ENCODE peak calls at places on chromosome 16, in seven cellular contexts. H is body of pancreas, D is choroid plexus epithelial cell, V is fibroblast of pulmonary artery, S is fibroblast of lung, B is natural killer cell, R is colonic mucosa. N is an unnamed sample.

GRCh38 chr16:56558024-56558747 is 6.7 kb upstream of the MT4 start:
- DNase-seq in H (peak), D (peak), V (peak), S (peak), B (no peak), R (no peak), N (no peak)

GRCh38 chr16:71498031-71498430 is 8.9 kb upstream of the ZNF19 start:
- DNase-seq in H (no peak), D (no peak), V (no peak), S (no peak), B (no peak), R (no peak), N (no peak)

GRCh38 chr16:87417511-87417910 is 25.4 kb downstream of the MAP1LC3B start:
- DNase-seq in H (no peak), D (no peak), V (no peak), S (no peak), B (no peak), R (no peak), N (no peak)

GRCh38 chr16:17963185-17963836 is 373.2 kb downstream of the NPIPA8 start:
- DNase-seq in H (no peak), D (no peak), V (no peak), S (no peak), B (no peak), R (no peak), N (no peak)

GRCh38 chr16:49557070-49557446 is 183.5 kb downstream of the C16orf78 start:
- DNase-seq in H (no peak), D (no peak), V (no peak), S (no peak), B (no peak), R (no peak), N (no peak)

GRCh38 chr16:24094660-24095059 is 161.5 kb upstream of the CACNG3 start:
- DNase-seq in H (no peak), D (no peak), V (no peak), S (no peak), B (no peak), R (no peak), N (no peak)

GRCh38 chr16:72819345-72819744 is 228.6 kb downstream of the ZFHX3 start:
- DNase-seq in H (no peak), D (peak), V (peak), S (peak), B (no peak), R (no peak), N (no peak)

GRCh38 chr16:10178079-10178478 is 4.1 kb downstream of the GRIN2A start:
- DNase-seq in H (no peak), D (no peak), V (no peak), S (no peak), B (no peak), R (no peak), N (peak)

GRCh38 chr16:58025351-58026138 is at the start of gene MMP15:
- DNase-seq in H (peak), D (peak), V (peak), S (peak), B (peak), R (peak), N (peak)

GRCh38 chr16:565420-566330 is 1.1 kb upstream of the NHLRC4 start:
- DNase-seq in H (no peak), D (no peak), V (no peak), S (peak), B (no peak), R (no peak), N (no peak)

GRCh38 chr16:72400257-72401078 is 228.5 kb upstream of the PMFBP1 start:
- DNase-seq in H (peak), D (peak), V (peak), S (peak), B (no peak), R (peak), N (peak)

GRCh38 chr16:65342231-65342866 is 220.5 kb upstream of the CDH11 start:
- DNase-seq in H (no peak), D (no peak), V (no peak), S (no peak), B (no peak), R (no peak), N (no peak)

GRCh38 chr16:2089676-2090480 is 42.1 kb downstream of the TSC2 start:
- DNase-seq in H (no peak), D (no peak), V (no peak), S (no peak), B (no peak), R (no peak), N (no peak)

GRCh38 chr16:15576960-15577958 is 65.7 kb downstream of the MARF1 start:
- DNase-seq in H (no peak), D (no peak), V (no peak), S (no peak), B (no peak), R (peak), N (no peak)

GRCh38 chr16:24668481-24669001 is 60.9 kb upstream of the TNRC6A start:
- DNase-seq in H (peak), D (peak), V (no peak), S (peak), B (no peak), R (no peak), N (no peak)

GRCh38 chr16:72093448-72094265 is at the start of the genes DHX38 and TXNL4B:
- DNase-seq in H (peak), D (peak), V (peak), S (peak), B (peak), R (peak), N (peak)

GRCh38 chr16:78461496-78461938 is 362.1 kb downstream of the WWOX start:
- DNase-seq in H (no peak), D (peak), V (no peak), S (peak), B (no peak), R (peak), N (no peak)

GRCh38 chr16:4192206-4192605 is 49.7 kb downstream of the SRL start:
- DNase-seq in H (no peak), D (no peak), V (no peak), S (no peak), B (no peak), R (no peak), N (no peak)

GRCh38 chr16:1296688-1297412 is 12.6 kb upstream of the UBE2I start:
- DNase-seq in H (peak), D (peak), V (no peak), S (no peak), B (no peak), R (peak), N (peak)

GRCh38 chr16:76791151-76791550 is 399.8 kb upstream of the MON1B start:
- DNase-seq in H (no peak), D (no peak), V (no peak), S (no peak), B (no peak), R (no peak), N (no peak)
- TF ChIP-seq CTCF in H (no peak), D (no peak), V (no peak), S (no peak), B (no peak), R (no peak), N (no peak)

DNA sequence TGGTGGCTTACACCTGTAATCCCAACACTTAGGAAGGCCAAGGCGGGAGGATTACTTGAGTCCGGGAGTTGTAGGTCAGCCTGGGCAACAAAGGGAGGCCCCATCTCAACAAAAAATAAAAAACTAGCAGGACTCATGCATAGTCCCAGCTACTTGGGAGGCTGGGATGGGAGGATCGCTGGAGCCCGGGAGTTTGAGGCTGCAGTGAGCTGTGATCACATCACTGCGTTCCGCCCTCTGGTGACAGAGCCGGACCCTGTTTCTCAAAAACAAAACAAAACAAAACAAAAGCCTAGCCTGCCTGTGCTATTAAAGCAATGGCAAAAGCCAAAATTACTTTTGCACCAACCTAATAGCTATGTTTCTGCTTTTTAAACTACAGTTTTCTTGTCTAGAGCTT is 1.5 kb downstream of the FCSK start:
- DNase-seq in H (no peak), D (no peak), V (no peak), S (no peak), B (no peak), R (no peak), N (no peak)
- TF ChIP-seq CTCF in H (no peak), D (peak), V (no peak), S (no peak), B (no peak), R (no peak), N (no peak)

GRCh38 chr16:85674828-85675227 is 13.9 kb downstream of the GINS2 start:
- DNase-seq in H (no peak), D (no peak), V (no peak), S (no peak), B (no peak), R (no peak), N (no peak)

GRCh38 chr16:85673529-85674417 is 15.0 kb downstream of the GINS2 start:
- DNase-seq in H (peak), D (peak), V (peak), S (peak), B (no peak), R (no peak), N (no peak)

GRCh38 chr16:85676466-85676865 is 12.3 kb downstream of the GINS2 start:
- DNase-seq in H (no peak), D (no peak), V (no peak), S (no peak), B (no peak), R (no peak), N (no peak)

GRCh38 chr16:85674418-85674755 is 14.4 kb downstream of the GINS2 start:
- DNase-seq in H (no peak), D (no peak), V (no peak), S (no peak), B (no peak), R (no peak), N (no peak)

GRCh38 chr16:85675528-85675927 is 13.2 kb downstream of the GINS2 start:
- DNase-seq in H (no peak), D (peak), V (peak), S (peak), B (no peak), R (no peak), N (no peak)
- TF ChIP-seq CTCF in H (no peak), D (peak), V (peak), S (peak), B (no peak), R (no peak), N (peak)

DNA sequence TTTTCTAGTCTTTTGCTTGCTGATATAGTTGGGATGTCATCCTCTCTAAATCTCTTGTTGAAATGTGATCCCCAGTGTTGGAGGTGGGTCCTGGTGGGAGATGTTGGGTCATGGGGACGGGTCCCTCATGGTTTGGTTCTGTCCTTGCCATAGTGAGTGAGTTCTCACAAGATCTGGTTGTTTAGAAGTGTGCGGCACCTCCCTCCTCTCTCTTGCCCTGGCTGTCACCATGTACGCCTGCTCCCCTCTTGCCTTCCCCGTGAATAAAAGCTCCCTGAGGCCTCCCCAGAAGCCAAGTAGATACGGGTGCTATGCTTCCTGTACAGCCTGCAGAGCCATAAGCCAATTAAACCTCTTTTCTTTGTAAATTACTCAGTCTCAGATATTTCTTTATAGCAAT is 15.2 kb downstream of the IL4R start:
- DNase-seq in H (no peak), D (no peak), V (no peak), S (no peak), B (no peak), R (no peak), N (no peak)
- TF ChIP-seq CTCF in H (no peak), D (no peak), V (no peak), S (no peak), B (no peak), R (no peak), N (no peak)

GRCh38 chr16:31085371-31085770 is 3.4 kb downstream of the PRSS53 start:
- DNase-seq in H (no peak), D (no peak), V (no peak), S (no peak), B (no peak), R (no peak), N (no peak)
- TF ChIP-seq CTCF in H (no peak), D (no peak), V (no peak), S (no peak), B (no peak), R (no peak), N (no peak)

DNA sequence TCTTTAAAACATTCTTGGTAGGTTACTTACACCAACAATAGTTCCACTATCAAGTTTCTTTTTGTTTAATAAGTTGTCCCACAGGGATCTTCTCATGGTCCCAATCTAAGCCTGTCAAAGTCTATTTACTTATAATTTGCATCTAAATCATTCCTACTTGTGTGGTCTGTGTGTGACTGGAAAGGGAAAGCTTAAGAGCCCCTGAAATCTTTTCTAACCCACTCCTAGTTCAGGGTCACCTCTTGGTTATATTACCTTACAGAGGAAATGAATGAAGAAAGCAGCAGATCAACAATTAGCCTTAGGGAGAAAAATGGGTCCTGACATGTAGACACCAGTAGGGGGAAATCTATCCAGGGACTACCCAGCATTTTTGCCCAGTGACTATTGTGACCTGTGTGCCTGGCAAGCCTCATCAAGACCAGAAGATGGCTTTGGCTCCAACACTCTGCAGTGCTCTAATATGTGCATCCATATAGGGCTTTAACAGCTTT is 110.4 kb upstream of the HAS3 start:
- DNase-seq in H (peak), D (peak), V (peak), S (peak), B (no peak), R (no peak), N (peak)
- TF ChIP-seq CTCF in H (no peak), D (peak), V (peak), S (peak), B (no peak), R (no peak), N (peak)

GRCh38 chr16:7964717-7965116 is 625.6 kb downstream of the TMEM114 start:
- DNase-seq in H (no peak), D (no peak), V (no peak), S (no peak), B (no peak), R (no peak), N (no peak)

GRCh38 chr16:7962480-7962879 is 627.8 kb downstream of the TMEM114 start:
- DNase-seq in H (no peak), D (no peak), V (no peak), S (no peak), B (no peak), R (no peak), N (no peak)

GRCh38 chr16:7967986-7968509 is 622.3 kb downstream of the TMEM114 start:
- DNase-seq in H (no peak), D (no peak), V (no peak), S (no peak), B (no peak), R (no peak), N (no peak)
- TF ChIP-seq CTCF in H (no peak), D (no peak), V (no peak), S (no peak), B (no peak), R (no peak), N (no peak)

N was measured in Calu3.